ENCODE peak calls at places on chromosome 9, in six cellular contexts. One of them, this sample, is unnamed. For H3K4me1, the result is how much of the 10 kb centered on the place peaks cover.

GRCh38 chr9:128160603-128160987 is 530 bp downstream of the BBLN start:
- DNase-seq in A549: no peak
- DNase-seq in H9: no peak
- DNase-seq in astrocyte: no peak
- DNase-seq in GM23248: peak
- DNase-seq in DND-41: peak
- DNase-seq in this sample: peak

GRCh38 chr9:106799146-106799545 is 63.8 kb upstream of the ZNF462 start:
- DNase-seq in DND-41: no peak
- DNase-seq in A549: peak
- DNase-seq in astrocyte: peak
- DNase-seq in GM23248: peak
- DNase-seq in H9: no peak
- DNase-seq in this sample: no peak

GRCh38 chr9:127580879-127581278 is 31.2 kb upstream of the STXBP1 start:
- DNase-seq in astrocyte: no peak
- DNase-seq in DND-41: no peak
- DNase-seq in GM23248: no peak
- DNase-seq in H9: no peak
- DNase-seq in A549: no peak
- DNase-seq in this sample: no peak

GRCh38 chr9:132833451-132834130 is 44.5 kb downstream of the AK8 start:
- DNase-seq in DND-41: no peak
- DNase-seq in A549: no peak
- DNase-seq in H9: no peak
- DNase-seq in astrocyte: no peak
- DNase-seq in GM23248: peak
- DNase-seq in this sample: no peak

GRCh38 chr9:112780637-112781036 is 30.1 kb downstream of the SNX30 start:
- DNase-seq in DND-41: no peak
- DNase-seq in astrocyte: no peak
- DNase-seq in GM23248: peak
- DNase-seq in A549: no peak
- DNase-seq in H9: no peak
- DNase-seq in this sample: no peak

GRCh38 chr9:127793093-127793708 is 7.4 kb downstream of the CDK9 start:
- DNase-seq in GM23248: no peak
- DNase-seq in astrocyte: no peak
- DNase-seq in H9: no peak
- DNase-seq in DND-41: no peak
- DNase-seq in A549: no peak
- DNase-seq in this sample: no peak

GRCh38 chr9:97774657-97775056 is 77.5 kb upstream of the XPA start:
- DNase-seq in astrocyte: no peak
- DNase-seq in DND-41: no peak
- DNase-seq in A549: no peak
- DNase-seq in GM23248: no peak
- DNase-seq in H9: no peak
- DNase-seq in this sample: no peak

GRCh38 chr9:108634669-108635462 is 220.9 kb downstream of the ACTL7B start:
- DNase-seq in DND-41: no peak
- DNase-seq in GM23248: peak
- DNase-seq in H9: no peak
- DNase-seq in A549: peak
- DNase-seq in astrocyte: peak
- DNase-seq in this sample: no peak

GRCh38 chr9:130845901-130846381 is 10.9 kb downstream of the ABL1 start:
- DNase-seq in DND-41: no peak
- DNase-seq in GM23248: peak
- DNase-seq in H9: no peak
- DNase-seq in astrocyte: peak
- DNase-seq in A549: peak
- DNase-seq in this sample: no peak

GRCh38 chr9:7976167-7976755 is 176.7 kb upstream of the DMAC1 start:
- DNase-seq in GM23248: no peak
- DNase-seq in H9: no peak
- DNase-seq in A549: no peak
- DNase-seq in astrocyte: peak
- DNase-seq in DND-41: peak
- DNase-seq in this sample: peak
- H3K4me1 ChIP-seq in GM23248: under half
- H3K4me1 ChIP-seq in H9: under half
- H3K4me1 ChIP-seq in A549: under half
- H3K4me1 ChIP-seq in astrocyte: under half
- H3K4me1 ChIP-seq in DND-41: half or more
- H3K4me1 ChIP-seq in this sample: half or more

GRCh38 chr9:4299006-4299795 is 667 bp downstream of the GLIS3 start:
- DNase-seq in astrocyte: peak
- DNase-seq in GM23248: peak
- DNase-seq in H9: peak
- DNase-seq in DND-41: no peak
- DNase-seq in A549: peak
- DNase-seq in this sample: no peak

GRCh38 chr9:4303002-4303401 is 3.1 kb upstream of the GLIS3 start:
- DNase-seq in H9: no peak
- DNase-seq in DND-41: no peak
- DNase-seq in astrocyte: peak
- DNase-seq in A549: no peak
- DNase-seq in GM23248: peak
- DNase-seq in this sample: no peak

GRCh38 chr9:4301302-4301701 is 1.4 kb upstream of the GLIS3 start:
- DNase-seq in H9: no peak
- DNase-seq in A549: no peak
- DNase-seq in GM23248: peak
- DNase-seq in astrocyte: peak
- DNase-seq in DND-41: no peak
- DNase-seq in this sample: no peak

GRCh38 chr9:4305065-4305481 is 5.2 kb upstream of the GLIS3 start:
- DNase-seq in astrocyte: no peak
- DNase-seq in GM23248: no peak
- DNase-seq in DND-41: no peak
- DNase-seq in H9: no peak
- DNase-seq in A549: no peak
- DNase-seq in this sample: no peak

GRCh38 chr9:4301971-4302427 is 2.1 kb upstream of the GLIS3 start:
- DNase-seq in GM23248: peak
- DNase-seq in H9: no peak
- DNase-seq in astrocyte: peak
- DNase-seq in A549: peak
- DNase-seq in DND-41: no peak
- DNase-seq in this sample: no peak
- H3K4me2 ChIP-seq in GM23248: peak
- H3K4me2 ChIP-seq in H9: no peak
- H3K4me2 ChIP-seq in astrocyte: peak
- H3K4me2 ChIP-seq in A549: peak
- H3K4me2 ChIP-seq in DND-41: no peak
- H3K4me2 ChIP-seq in this sample: no peak

DNA sequence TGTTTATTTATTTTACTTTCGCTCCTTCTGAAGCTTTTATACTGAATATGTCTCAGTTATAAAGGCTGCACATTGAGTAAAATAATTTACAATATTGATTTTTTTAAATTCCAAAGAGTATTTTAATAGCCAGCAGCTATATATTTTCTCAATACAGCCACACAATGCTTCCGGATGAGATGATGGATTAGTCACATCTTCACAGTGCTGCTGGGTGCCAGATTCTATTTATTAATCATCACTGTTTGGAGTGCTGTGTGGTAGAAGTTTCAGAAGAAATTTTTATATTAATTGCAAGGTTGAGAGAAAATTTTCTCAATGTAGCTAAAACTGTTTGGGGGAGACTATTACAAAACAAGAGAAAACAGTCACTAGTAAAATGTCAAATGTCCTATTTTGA is 989.8 kb downstream of the TLE4 start:
- DNase-seq in A549: no peak
- DNase-seq in GM23248: no peak
- DNase-seq in H9: no peak
- DNase-seq in astrocyte: peak
- DNase-seq in DND-41: no peak
- DNase-seq in this sample: no peak
- H3K4me1 ChIP-seq in A549: under half
- H3K4me1 ChIP-seq in GM23248: under half
- H3K4me1 ChIP-seq in H9: under half
- H3K4me1 ChIP-seq in astrocyte: under half
- H3K4me1 ChIP-seq in DND-41: under half
- H3K4me1 ChIP-seq in this sample: under half

DNA sequence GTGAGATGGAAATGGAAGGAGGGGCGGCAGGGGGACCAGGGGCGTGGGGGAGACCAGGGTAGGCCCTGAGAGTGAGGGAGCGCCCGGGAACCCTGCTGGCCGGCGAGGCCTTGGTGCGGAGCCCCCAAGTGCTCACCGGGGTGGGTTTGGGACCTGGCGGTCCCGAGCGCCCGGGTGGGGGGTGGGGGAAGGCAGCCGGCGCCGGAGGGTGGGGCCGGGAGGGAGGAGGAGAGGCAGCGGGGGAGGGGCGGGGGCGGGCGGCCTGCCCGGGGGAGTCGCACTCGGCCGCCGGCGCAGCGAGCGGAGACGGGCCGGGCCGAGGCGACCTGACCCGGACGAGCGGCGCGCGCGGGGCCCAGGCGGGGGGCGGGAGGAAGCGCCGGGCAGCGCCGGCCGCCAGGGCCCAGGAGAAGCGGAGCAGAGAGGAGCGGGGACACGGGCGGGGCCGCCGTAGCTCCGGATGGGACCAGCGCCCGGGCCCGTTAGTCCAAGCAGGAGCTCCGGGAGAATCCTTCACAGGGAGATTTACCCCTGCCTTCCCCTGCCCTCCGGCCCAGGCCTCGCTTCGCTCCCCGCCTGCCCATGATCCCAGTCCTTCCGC is at the start of gene NPR2:
- DNase-seq in DND-41: no peak
- DNase-seq in A549: no peak
- DNase-seq in GM23248: peak
- DNase-seq in astrocyte: no peak
- DNase-seq in H9: no peak
- DNase-seq in this sample: no peak
- H3K4me2 ChIP-seq in DND-41: no peak
- H3K4me2 ChIP-seq in A549: no peak
- H3K4me2 ChIP-seq in GM23248: peak
- H3K4me2 ChIP-seq in astrocyte: peak
- H3K4me2 ChIP-seq in H9: peak
- H3K4me2 ChIP-seq in this sample: no peak

GRCh38 chr9:93299418-93300174 is 115.7 kb downstream of the WNK2 start:
- DNase-seq in astrocyte: no peak
- DNase-seq in GM23248: no peak
- DNase-seq in DND-41: no peak
- DNase-seq in A549: no peak
- DNase-seq in H9: no peak
- DNase-seq in this sample: no peak

GRCh38 chr9:93296889-93297480 is 113.0 kb downstream of the WNK2 start:
- DNase-seq in A549: no peak
- DNase-seq in GM23248: no peak
- DNase-seq in astrocyte: no peak
- DNase-seq in H9: no peak
- DNase-seq in DND-41: no peak
- DNase-seq in this sample: no peak

GRCh38 chr9:93297659-93298497 is 113.9 kb downstream of the WNK2 start:
- DNase-seq in GM23248: no peak
- DNase-seq in A549: no peak
- DNase-seq in H9: peak
- DNase-seq in astrocyte: no peak
- DNase-seq in DND-41: no peak
- DNase-seq in this sample: no peak

GRCh38 chr9:93300175-93300572 is 116.2 kb downstream of the WNK2 start:
- DNase-seq in DND-41: no peak
- DNase-seq in GM23248: no peak
- DNase-seq in H9: no peak
- DNase-seq in A549: no peak
- DNase-seq in astrocyte: no peak
- DNase-seq in this sample: no peak

GRCh38 chr9:93298498-93299417 is 114.8 kb downstream of the WNK2 start:
- DNase-seq in DND-41: no peak
- DNase-seq in astrocyte: no peak
- DNase-seq in H9: peak
- DNase-seq in GM23248: no peak
- DNase-seq in A549: no peak
- DNase-seq in this sample: no peak
- H3K4me1 ChIP-seq in DND-41: under half
- H3K4me1 ChIP-seq in astrocyte: under half
- H3K4me1 ChIP-seq in H9: under half
- H3K4me1 ChIP-seq in GM23248: under half
- H3K4me1 ChIP-seq in A549: under half
- H3K4me1 ChIP-seq in this sample: half or more

This sample was measured in OCI-LY7.